ENCODE peak calls at places on chromosome 1, in ten cellular contexts. M, P, J, Q, E, X, I, D, G and S are unnamed samples.

GRCh38 chr1:190262538-190262937 is 215.1 kb downstream of the BRINP3 start:
- DNase-seq in M (no peak), P (no peak), J (no peak), Q (no peak), E (no peak), X (no peak), I (no peak), D (no peak), G (no peak), S (no peak)

GRCh38 chr1:81149649-81150335 is 650.9 kb upstream of the ADGRL2 start:
- DNase-seq in M (no peak), P (no peak), J (no peak), Q (no peak), E (no peak), X (no peak), I (no peak), D (no peak), G (no peak), S (no peak)

GRCh38 chr1:102100666-102101065 is 103.9 kb upstream of the OLFM3 start:
- DNase-seq in M (no peak), P (no peak), J (no peak), Q (no peak), E (no peak), X (no peak), I (no peak), D (no peak), G (no peak), S (no peak)

GRCh38 chr1:237012789-237013383 is 8.6 kb upstream of the MT1HL1 start:
- DNase-seq in M (peak; percentile 71), P (no peak), J (no peak), Q (peak; percentile 53), E (peak; percentile 21), X (peak; percentile 81), I (no peak), D (no peak), G (no peak), S (peak; percentile 84)

GRCh38 chr1:157460381-157460780 is 91.9 kb downstream of the FCRL5 start:
- DNase-seq in M (no peak), P (no peak), J (no peak), Q (no peak), E (no peak), X (no peak), I (no peak), D (no peak), G (no peak), S (no peak)

GRCh38 chr1:32496127-32496526 is 31.3 kb downstream of the ZBTB8B start:
- DNase-seq in M (no peak), P (no peak), J (no peak), Q (peak; percentile 66), E (no peak), X (no peak), I (no peak), D (no peak), G (peak; percentile 67), S (no peak)

GRCh38 chr1:183023601-183024351 is 556 bp downstream of the LAMC1 start:
- DNase-seq in M (peak; percentile 63), P (no peak), J (no peak), Q (no peak), E (peak; percentile 67), X (peak; percentile 65), I (peak; percentile 33), D (peak; percentile 87), G (peak; percentile 46), S (peak; percentile 57)

GRCh38 chr1:20229191-20229590 is 42.9 kb upstream of the PLA2G2C start:
- DNase-seq in M (no peak), P (no peak), J (no peak), Q (no peak), E (no peak), X (no peak), I (no peak), D (no peak), G (no peak), S (no peak)

GRCh38 chr1:22030057-22030456 is 22.5 kb upstream of the CDC42 start:
- DNase-seq in M (no peak), P (no peak), J (no peak), Q (no peak), E (no peak), X (no peak), I (no peak), D (no peak), G (no peak), S (no peak)

GRCh38 chr1:56511323-56511722 is 68.0 kb downstream of the PLPP3 start:
- DNase-seq in M (no peak), P (no peak), J (no peak), Q (no peak), E (no peak), X (no peak), I (no peak), D (no peak), G (no peak), S (no peak)

GRCh38 chr1:48761411-48761810 is 15.3 kb downstream of the BEND5 start:
- DNase-seq in M (no peak), P (no peak), J (no peak), Q (no peak), E (no peak), X (no peak), I (no peak), D (no peak), G (peak; percentile 86), S (no peak)

GRCh38 chr1:232045134-232045533 is 418.5 kb downstream of the DISC1 start:
- DNase-seq in M (no peak), P (no peak), J (no peak), Q (no peak), E (no peak), X (no peak), I (no peak), D (no peak), G (no peak), S (no peak)

GRCh38 chr1:8370928-8371327 is 53.0 kb downstream of the SLC45A1 start:
- DNase-seq in M (peak; percentile 58), P (no peak), J (no peak), Q (no peak), E (no peak), X (no peak), I (no peak), D (no peak), G (peak; percentile 45), S (no peak)

GRCh38 chr1:204741440-204741839 is 55.9 kb upstream of the LRRN2 start:
- DNase-seq in M (no peak), P (no peak), J (no peak), Q (no peak), E (no peak), X (no peak), I (no peak), D (no peak), G (no peak), S (no peak)

GRCh38 chr1:67060811-67061218 is 6.9 kb upstream of the SLC35D1 start:
- DNase-seq in M (no peak), P (peak; percentile 97), J (no peak), Q (peak; percentile 99), E (no peak), X (no peak), I (no peak), D (no peak), G (peak; percentile 98), S (peak; percentile 21)

DNA sequence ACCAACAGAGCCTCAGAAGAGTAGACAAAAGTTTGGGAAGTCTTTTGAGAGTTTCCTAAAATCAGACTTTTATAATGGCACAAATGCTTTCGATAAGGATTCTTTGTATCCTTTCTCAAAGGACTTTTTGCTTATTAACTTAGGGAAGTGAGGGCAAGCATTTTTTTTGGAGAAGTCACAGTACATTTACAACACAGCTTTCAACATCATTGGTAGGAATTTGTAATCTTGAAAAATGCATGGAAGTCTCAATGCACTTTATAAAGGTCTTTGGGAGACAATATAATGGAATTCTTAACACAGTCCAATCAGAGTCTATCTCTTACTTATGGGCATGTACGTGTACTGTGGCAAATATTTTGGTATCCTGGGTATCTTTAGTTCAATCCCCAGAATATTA is 325.8 kb upstream of the NR5A2 start:
- DNase-seq in M (no peak), P (no peak), J (no peak), Q (no peak), E (no peak), X (no peak), I (no peak), D (no peak), G (no peak), S (no peak)
- TF ChIP-seq CTCF in M (no peak), P (no peak), J (no peak), Q (no peak), E (no peak), X (no peak), I (no peak), D (no peak), G (no peak), S (no peak)

GRCh38 chr1:168709407-168709891 is 19.6 kb downstream of the DPT start:
- DNase-seq in M (no peak), P (no peak), J (no peak), Q (peak; percentile 48), E (no peak), X (no peak), I (no peak), D (no peak), G (peak; percentile 94), S (no peak)

GRCh38 chr1:168714012-168714411 is 15.0 kb downstream of the DPT start:
- DNase-seq in M (no peak), P (no peak), J (no peak), Q (no peak), E (no peak), X (no peak), I (no peak), D (no peak), G (no peak), S (no peak)

GRCh38 chr1:168708698-168709406 is 20.2 kb downstream of the DPT start:
- DNase-seq in M (no peak), P (no peak), J (no peak), Q (no peak), E (no peak), X (no peak), I (no peak), D (no peak), G (no peak), S (no peak)

GRCh38 chr1:168706376-168706995 is 22.5 kb downstream of the DPT start:
- DNase-seq in M (no peak), P (no peak), J (no peak), Q (no peak), E (no peak), X (no peak), I (no peak), D (no peak), G (no peak), S (no peak)

GRCh38 chr1:168709896-168710305 is 19.1 kb downstream of the DPT start:
- DNase-seq in M (no peak), P (no peak), J (no peak), Q (peak; percentile 45), E (no peak), X (no peak), I (no peak), D (no peak), G (peak; percentile 90), S (no peak)
- H3K4me3 ChIP-seq in M (no peak overlapping the region), P (no peak overlapping the region), J (no peak overlapping the region), Q (no peak overlapping the region), E (no peak overlapping the region), X (peak overlapping the region; percentile 3), I (no peak overlapping the region), D (no peak overlapping the region), G (no peak overlapping the region), S (no peak overlapping the region)

GRCh38 chr1:91406773-91407389 is 2.2 kb upstream of the HFM1 start:
- DNase-seq in M (no peak), P (no peak), J (no peak), Q (no peak), E (no peak), X (no peak), I (no peak), D (no peak), G (peak; percentile 27), S (no peak)
- TF ChIP-seq CTCF in M (no peak), P (no peak), J (no peak), Q (peak; percentile 52), E (no peak), X (peak; percentile 12), I (no peak), D (peak; percentile 63), G (peak; percentile 57), S (no peak)

GRCh38 chr1:42381424-42381673 is 757 bp downstream of the RIMKLA start:
- DNase-seq in M (no peak), P (no peak), J (no peak), Q (no peak), E (no peak), X (no peak), I (no peak), D (no peak), G (no peak), S (no peak)
- H3K4me3 ChIP-seq in M (peak overlapping the region; percentile 70), P (no peak overlapping the region), J (peak overlapping the region; percentile 55), Q (no peak overlapping the region), E (peak overlapping the region; percentile 40), X (peak overlapping the region; percentile 80), I (no peak overlapping the region), D (no peak overlapping the region), G (no peak overlapping the region), S (peak overlapping the region; percentile 65)